ENCODE peak calls at places on chromosomes 1 and 21, in eight cellular contexts. Q is epithelial cell of proximal tubule; X is Panc1; J is IMR-90; L is AG04449; I is cardiac fibroblast; C is CD8-positive, alpha-beta T cell; Y is fibroblast of mammary gland. A is an unnamed sample.

GRCh38 chr21:18603246-18603645 is 199.7 kb upstream of the TMPRSS15 start:
- DNase-seq in Q (no peak), X (no peak), J (no peak), L (no peak), I (no peak), C (no peak), Y (no peak), A (no peak)

GRCh38 chr1:112358061-112358770 is 37.8 kb upstream of the CTTNBP2NL start:
- DNase-seq in Q (no peak), X (no peak), J (peak; percentile 8), L (no peak), I (peak; percentile 41), C (no peak), Y (peak; percentile 70), A (no peak)

GRCh38 chr1:20666804-20667203 is 5.6 kb upstream of the DDOST start:
- DNase-seq in Q (no peak), X (no peak), J (peak; percentile 11), L (no peak), I (no peak), C (no peak), Y (peak; percentile 50), A (no peak)

GRCh38 chr1:15876357-15876756 is 28.9 kb downstream of the SPEN start:
- DNase-seq in Q (no peak), X (no peak), J (no peak), L (no peak), I (no peak), C (no peak), Y (no peak), A (peak; percentile 47)

GRCh38 chr1:210321552-210321951 is 7.2 kb upstream of the HHAT start:
- DNase-seq in Q (no peak), X (no peak), J (no peak), L (no peak), I (no peak), C (no peak), Y (no peak), A (no peak)

GRCh38 chr1:238501290-238501689 is 610.6 kb upstream of the ZP4 start:
- DNase-seq in Q (no peak), X (no peak), J (peak; percentile 42), L (no peak), I (no peak), C (no peak), Y (no peak), A (no peak)

GRCh38 chr1:34131396-34132160 is 33.5 kb downstream of the CSMD2 start:
- DNase-seq in Q (no peak), X (no peak), J (no peak), L (no peak), I (no peak), C (no peak), Y (no peak), A (no peak)

GRCh38 chr1:67534627-67535065 is 104.4 kb upstream of the SERBP1 start:
- DNase-seq in Q (no peak), X (no peak), J (peak; percentile 69), L (no peak), I (peak; percentile 64), C (no peak), Y (peak; percentile 41), A (no peak)

GRCh38 chr1:92907949-92908684 is 53.1 kb downstream of the DIPK1A start:
- DNase-seq in Q (no peak), X (no peak), J (peak; percentile 51), L (no peak), I (no peak), C (no peak), Y (peak; percentile 45), A (no peak)

GRCh38 chr1:15056515-15057285 is 96.8 kb upstream of the TMEM51 start:
- DNase-seq in Q (peak; percentile 31), X (no peak), J (peak; percentile 71), L (peak; percentile 10), I (peak; percentile 35), C (no peak), Y (peak; percentile 55), A (no peak)

GRCh38 chr1:227958617-227959324 is 11.0 kb upstream of the WNT9A start:
- DNase-seq in Q (no peak), X (no peak), J (no peak), L (no peak), I (no peak), C (peak; percentile 5), Y (no peak), A (no peak)

GRCh38 chr21:36589352-36589971 is 109.5 kb upstream of the SIM2 start:
- DNase-seq in Q (no peak), X (no peak), J (peak; percentile 27), L (no peak), I (peak; percentile 53), C (peak; percentile 12), Y (peak; percentile 64), A (no peak)

GRCh38 chr1:188129856-188130838 is 1301.4 kb downstream of the PLA2G4A start:
- DNase-seq in Q (no peak), X (no peak), J (peak; percentile 18), L (no peak), I (peak; percentile 1), C (no peak), Y (no peak), A (no peak)

GRCh38 chr1:166089804-166090203 is 77.0 kb downstream of the FAM78B start:
- DNase-seq in Q (no peak), X (no peak), J (no peak), L (no peak), I (no peak), C (no peak), Y (no peak), A (no peak)

GRCh38 chr21:44364151-44365053 is 11.0 kb downstream of the TRPM2 start:
- DNase-seq in Q (no peak), X (no peak), J (no peak), L (no peak), I (no peak), C (no peak), Y (no peak), A (no peak)

GRCh38 chr1:221071761-221072160 is 192.5 kb downstream of the HLX start:
- DNase-seq in Q (no peak), X (no peak), J (no peak), L (no peak), I (no peak), C (no peak), Y (peak; percentile 19), A (no peak)

GRCh38 chr21:32940079-32941014 is 85.4 kb upstream of the OLIG2 start:
- DNase-seq in Q (no peak), X (peak; percentile 22), J (peak; percentile 43), L (no peak), I (peak; percentile 65), C (peak; percentile 34), Y (peak; percentile 46), A (peak; percentile 34)

GRCh38 chr1:203663294-203663693 is 36.7 kb downstream of the ATP2B4 start:
- DNase-seq in Q (peak; percentile 63), X (peak; percentile 89), J (peak; percentile 98), L (peak; percentile 82), I (peak; percentile 49), C (no peak), Y (peak; percentile 98), A (no peak)

GRCh38 chr1:14441302-14441741 is 157.2 kb upstream of the KAZN start:
- DNase-seq in Q (no peak), X (no peak), J (peak; percentile 83), L (peak; percentile 34), I (peak; percentile 47), C (no peak), Y (peak; percentile 98), A (no peak)

GRCh38 chr1:173410133-173410793 is 66.9 kb upstream of the PRDX6 start:
- DNase-seq in Q (no peak), X (no peak), J (peak; percentile 70), L (no peak), I (peak; percentile 33), C (no peak), Y (peak; percentile 63), A (no peak)

GRCh38 chr1:173408886-173409285 is 68.2 kb upstream of the PRDX6 start:
- DNase-seq in Q (no peak), X (no peak), J (no peak), L (no peak), I (no peak), C (no peak), Y (no peak), A (no peak)

GRCh38 chr1:173411835-173412742 is 65.0 kb upstream of the PRDX6 start:
- DNase-seq in Q (no peak), X (no peak), J (peak; percentile 89), L (peak; percentile 64), I (peak; percentile 83), C (no peak), Y (peak; percentile 93), A (no peak)

GRCh38 chr1:173409613-173410012 is 67.5 kb upstream of the PRDX6 start:
- DNase-seq in Q (no peak), X (no peak), J (peak; percentile 76), L (peak; percentile 44), I (peak; percentile 95), C (no peak), Y (peak; percentile 91), A (no peak)

DNA sequence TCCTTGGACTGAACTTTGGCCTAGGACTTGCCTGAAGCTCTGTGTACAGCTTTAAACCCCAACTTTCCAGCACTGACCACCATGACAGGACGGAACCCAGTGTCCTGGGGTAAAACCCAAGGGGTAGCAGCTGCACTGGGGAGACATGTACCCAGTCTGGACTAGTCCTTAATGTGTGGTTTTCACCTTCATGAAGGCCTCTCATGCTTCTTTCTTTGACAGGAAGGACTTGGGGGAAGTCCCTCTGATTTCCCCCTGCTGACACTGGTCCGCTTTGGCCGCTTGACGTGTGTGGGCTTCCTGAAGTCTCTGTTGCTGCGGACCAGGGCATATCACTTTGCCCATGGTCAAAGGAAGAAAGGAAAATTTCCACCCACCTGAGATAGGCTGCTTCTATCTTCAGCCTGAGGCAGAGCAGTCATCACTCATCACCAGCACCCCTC is 66.3 kb upstream of the PRDX6 start:
- DNase-seq in Q (no peak), X (no peak), J (no peak), L (no peak), I (no peak), C (no peak), Y (no peak), A (no peak)
- TF ChIP-seq CTCF in Q (no peak), X (no peak), J (no peak), L (no peak), I (no peak), C (no peak), Y (no peak), A (no peak)

GRCh38 chr1:65623895-65624294 is 168.8 kb upstream of the PDE4B start:
- DNase-seq in Q (no peak), X (no peak), J (no peak), L (no peak), I (peak; percentile 25), C (no peak), Y (no peak), A (no peak)
- TF ChIP-seq CTCF in Q (no peak), X (no peak), J (peak; percentile 27), L (no peak), I (no peak), C (no peak), Y (no peak), A (no peak)

DNA sequence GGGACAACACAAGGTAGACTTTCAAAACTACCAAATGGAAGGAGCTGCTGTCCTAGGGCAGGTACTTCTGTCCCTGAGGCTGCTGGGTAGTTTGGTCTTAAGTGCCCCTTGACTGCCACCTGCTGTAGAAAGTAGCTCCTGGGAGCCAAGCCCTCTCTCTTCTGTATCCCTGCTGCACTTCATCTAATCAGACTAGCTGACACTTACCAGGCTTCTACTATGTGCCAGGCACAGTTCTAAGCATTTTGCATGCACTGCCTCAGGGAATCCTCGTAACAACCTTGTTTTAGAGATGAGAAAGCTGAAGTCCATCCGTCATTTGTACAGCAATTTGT is 15.9 kb upstream of the SRSF4 start:
- DNase-seq in Q (no peak), X (no peak), J (peak; percentile 62), L (no peak), I (peak; percentile 58), C (peak; percentile 24), Y (peak; percentile 53), A (no peak)
- TF ChIP-seq CTCF in Q (peak; percentile 83), X (no peak), J (peak; percentile 51), L (peak; percentile 51), I (peak; percentile 41), C (peak; percentile 27), Y (peak; percentile 37), A (no peak)

GRCh38 chr1:59350521-59350920 is 53.6 kb downstream of the FGGY start:
- DNase-seq in Q (no peak), X (no peak), J (no peak), L (no peak), I (no peak), C (no peak), Y (no peak), A (no peak)
- TF ChIP-seq CTCF in Q (no peak), X (no peak), J (no peak), L (no peak), I (no peak), C (no peak), Y (no peak), A (no peak)